ENCODE peak calls at places on chromosomes 2 and 18, in nine cellular contexts. J is LoVo; O is NCI-H748 treated with DMSO at 0.1 percent for 48 hours; F is WERI-Rb-1; I is NCI-H1417; L is stimulated activated CD4-positive, alpha-beta T cell treated with anti-CD3 and anti-CD28 coated beads, Interleukin-1b, Interleukin-23, amount 100 ng/mL, for 24 hours; Y is adipocyte; C is mesenchymal stem cell; B is lower lobe of right lung. G is an unnamed sample.

GRCh38 chr18:12308386-12309100 is 502 bp downstream of the TUBB6 start:
- DNase-seq in F (peak), C (peak), L (no peak), Y (peak), I (no peak), J (peak), B (peak), O (no peak), G (no peak)

GRCh38 chr2:173415663-173416469 is 61.2 kb downstream of the CDCA7 start:
- DNase-seq in Y (no peak), I (no peak), O (no peak), J (no peak), F (peak), L (no peak), B (no peak), C (no peak), G (no peak)

GRCh38 chr2:94870392-94871225 is 621 bp upstream of the TEKT4 start:
- DNase-seq in Y (no peak), L (no peak), B (peak), I (no peak), O (no peak), C (no peak), F (peak), J (no peak), G (no peak)

GRCh38 chr2:63903003-63903402 is 61.3 kb downstream of the UGP2 start:
- DNase-seq in Y (peak), J (no peak), L (no peak), I (no peak), C (peak), O (no peak), F (no peak), B (no peak), G (no peak)

GRCh38 chr18:12598181-12598921 is 59.6 kb downstream of the SPIRE1 start:
- DNase-seq in L (no peak), F (no peak), I (no peak), B (no peak), O (no peak), Y (peak), J (no peak), C (peak), G (no peak)

GRCh38 chr18:54675076-54675475 is 84.0 kb downstream of the DYNAP start:
- DNase-seq in L (no peak), O (no peak), B (no peak), I (no peak), F (no peak), Y (no peak), J (no peak), C (no peak), G (no peak)

GRCh38 chr18:42174909-42175308 is 219.9 kb downstream of the PIK3C3 start:
- DNase-seq in C (peak), L (no peak), I (no peak), F (no peak), B (no peak), O (no peak), J (no peak), Y (no peak), G (no peak)

GRCh38 chr2:50126845-50127244 is 905.1 kb downstream of the NRXN1 start:
- DNase-seq in B (no peak), C (no peak), I (peak), O (peak), L (no peak), F (no peak), J (no peak), Y (no peak), G (no peak)

GRCh38 chr18:519019-519879 is 18.7 kb upstream of the COLEC12 start:
- DNase-seq in I (no peak), F (no peak), J (no peak), C (peak), O (no peak), L (no peak), Y (peak), B (peak), G (no peak)

GRCh38 chr2:128450211-128451015 is 131.7 kb upstream of the HS6ST1 start:
- DNase-seq in Y (no peak), O (no peak), B (no peak), I (no peak), L (no peak), C (no peak), J (no peak), F (no peak), G (no peak)

GRCh38 chr2:241061275-241061674 is 40.8 kb downstream of the MTERF4 start:
- DNase-seq in L (no peak), Y (peak), O (no peak), J (no peak), I (no peak), F (no peak), C (peak), B (no peak), G (no peak)

GRCh38 chr2:100968146-100969145 is 33.6 kb upstream of the RPL31 start:
- DNase-seq in O (no peak), Y (no peak), J (no peak), I (no peak), C (no peak), B (no peak), F (no peak), L (no peak), G (no peak)

GRCh38 chr2:186977433-186978045 is 128.6 kb upstream of the ZSWIM2 start:
- DNase-seq in O (no peak), J (no peak), C (no peak), Y (no peak), L (no peak), I (no peak), B (no peak), F (no peak), G (no peak)

GRCh38 chr2:57330447-57330846 is 716.2 kb upstream of the VRK2 start:
- DNase-seq in C (peak), O (no peak), J (no peak), F (no peak), I (no peak), B (no peak), L (no peak), Y (peak), G (no peak)

GRCh38 chr2:224436634-224437033 is 34.7 kb upstream of the FAM124B start:
- DNase-seq in O (no peak), Y (no peak), C (no peak), L (no peak), F (no peak), J (peak), B (no peak), I (no peak), G (no peak)

GRCh38 chr2:81895620-81896245 is 1591.2 kb upstream of the LRRTM1 start:
- DNase-seq in L (no peak), J (no peak), I (no peak), B (no peak), O (no peak), F (no peak), Y (no peak), C (no peak), G (no peak)

GRCh38 chr18:39602112-39602511 is 2036.5 kb upstream of the CELF4 start:
- DNase-seq in F (peak), O (no peak), I (no peak), C (no peak), L (no peak), B (no peak), J (no peak), Y (no peak), G (no peak)

GRCh38 chr2:164178835-164179470 is 442.3 kb downstream of the GRB14 start:
- DNase-seq in C (peak), L (no peak), I (no peak), F (no peak), J (no peak), Y (peak), B (no peak), O (no peak), G (no peak)

GRCh38 chr2:158378926-158379325 is 77.6 kb downstream of the CCDC148 start:
- DNase-seq in Y (no peak), C (no peak), B (no peak), I (no peak), L (no peak), J (no peak), O (no peak), F (no peak), G (no peak)

GRCh38 chr2:194514281-194514680 is 1142.7 kb upstream of the SLC39A10 start:
- DNase-seq in J (no peak), Y (no peak), B (no peak), I (no peak), O (no peak), L (no peak), C (no peak), F (no peak), G (no peak)

GRCh38 chr18:57943723-57944122 is 100.3 kb upstream of the NEDD4L start:
- DNase-seq in O (no peak), J (no peak), I (no peak), L (no peak), F (peak), C (peak), B (no peak), Y (peak), G (no peak)

GRCh38 chr2:175004730-175004979 is 526 bp downstream of the CHN1 start:
- DNase-seq in O (no peak), C (no peak), L (no peak), J (peak), Y (no peak), I (no peak), B (no peak), F (peak), G (no peak)

GRCh38 chr2:11409184-11409959 is 56.6 kb downstream of the E2F6 start:
- DNase-seq in C (no peak), J (no peak), Y (no peak), I (no peak), L (no peak), F (no peak), B (no peak), O (no peak), G (no peak)

GRCh38 chr2:187547353-187547979 is 6.8 kb downstream of the TFPI start:
- DNase-seq in L (no peak), C (peak), I (no peak), Y (peak), O (no peak), F (peak), J (peak), B (no peak), G (peak)

G was measured in CMK.